ENCODE peak calls at places on chromosomes 2 and 18, in seven cellular contexts. W is cardiac muscle cell, J is left ventricle myocardium inferior, Q is PC-9, Y is thoracic aorta, O is right cardiac atrium, F is pancreas. P is an unnamed sample. For H3K4me1, the result is how much of the 10 kb centered on the place peaks cover.

GRCh38 chr18:58497845-58498244 is 131.0 kb downstream of the ALPK2 start:
- DNase-seq in W (no peak), J (no peak), Q (no peak), Y (no peak), O (no peak), F (no peak), P (no peak)

GRCh38 chr2:60219536-60219935 is 333.9 kb downstream of the BCL11A start:
- DNase-seq in W (no peak), J (no peak), Q (no peak), Y (no peak), O (no peak), F (no peak), P (no peak)

GRCh38 chr2:135745545-135745944 is 3.9 kb downstream of the UBXN4 start:
- DNase-seq in W (no peak), J (no peak), Q (no peak), Y (no peak), O (no peak), F (no peak), P (no peak)

GRCh38 chr2:104866883-104867350 is 13.0 kb downstream of the POU3F3 start:
- DNase-seq in W (no peak), J (no peak), Q (no peak), Y (no peak), O (no peak), F (no peak), P (no peak)

GRCh38 chr18:77479047-77479446 is 229.4 kb downstream of the GALR1 start:
- DNase-seq in W (no peak), J (no peak), Q (no peak), Y (no peak), O (no peak), F (no peak), P (no peak)

GRCh38 chr2:226180485-226180884 is 619.1 kb downstream of the IRS1 start:
- DNase-seq in W (no peak), J (no peak), Q (no peak), Y (no peak), O (no peak), F (no peak), P (no peak)

GRCh38 chr2:118388771-118389170 is 300.5 kb downstream of the INSIG2 start:
- DNase-seq in W (no peak), J (no peak), Q (no peak), Y (no peak), O (no peak), F (no peak), P (no peak)

GRCh38 chr2:63680455-63680854 is 91.7 kb downstream of the MDH1 start:
- DNase-seq in W (no peak), J (peak), Q (no peak), Y (no peak), O (no peak), F (no peak), P (no peak)

GRCh38 chr2:19767876-19768275 is 133.9 kb downstream of the TTC32 start:
- DNase-seq in W (no peak), J (no peak), Q (no peak), Y (no peak), O (no peak), F (no peak), P (no peak)

GRCh38 chr2:9799011-9799596 is 44.2 kb upstream of the TAF1B start:
- DNase-seq in W (no peak), J (peak), Q (no peak), Y (no peak), O (no peak), F (no peak), P (peak)

GRCh38 chr2:200851398-200852248 is 12.8 kb downstream of the CLK1 start:
- DNase-seq in W (no peak), J (no peak), Q (no peak), Y (no peak), O (no peak), F (no peak), P (no peak)

GRCh38 chr2:122368576-122369243 is 613.3 kb downstream of the TSN start:
- DNase-seq in W (no peak), J (no peak), Q (no peak), Y (no peak), O (no peak), F (no peak), P (no peak)

GRCh38 chr18:47413327-47413726 is 161.9 kb upstream of the SKOR2 start:
- DNase-seq in W (no peak), J (no peak), Q (no peak), Y (no peak), O (no peak), F (peak), P (no peak)

GRCh38 chr2:31138037-31138962 is at the start of gene GALNT14:
- DNase-seq in W (peak), J (peak), Q (peak), Y (no peak), O (peak), F (peak), P (peak)

GRCh38 chr2:130819915-130820861 is 16.5 kb upstream of the ARHGEF4 start:
- DNase-seq in W (peak), J (peak), Q (peak), Y (no peak), O (no peak), F (no peak), P (peak)

GRCh38 chr2:71776227-71776626 is 322.9 kb downstream of the DYSF start:
- DNase-seq in W (peak), J (no peak), Q (no peak), Y (no peak), O (no peak), F (no peak), P (no peak)

GRCh38 chr2:151087377-151087776 is 174.3 kb downstream of the RBM43 start:
- DNase-seq in W (no peak), J (no peak), Q (no peak), Y (no peak), O (no peak), F (no peak), P (no peak)

GRCh38 chr2:191165190-191165643 is 14.4 kb upstream of the STAT4 start:
- DNase-seq in W (peak), J (no peak), Q (peak), Y (no peak), O (no peak), F (no peak), P (no peak)

GRCh38 chr18:13463526-13463925 is 245.0 kb downstream of the LDLRAD4 start:
- DNase-seq in W (no peak), J (no peak), Q (no peak), Y (no peak), O (no peak), F (no peak), P (no peak)
- H3K4me1 ChIP-seq in W (under half), J (under half), Q (under half), Y (under half), O (under half), F (under half), P (under half)

GRCh38 chr2:46520108-46520507 is 40.7 kb downstream of the TMEM247 start:
- DNase-seq in W (no peak), J (no peak), Q (no peak), Y (no peak), O (no peak), F (no peak), P (no peak)

GRCh38 chr2:46519265-46519664 is 39.9 kb downstream of the TMEM247 start:
- DNase-seq in W (no peak), J (no peak), Q (no peak), Y (no peak), O (no peak), F (no peak), P (no peak)

GRCh38 chr2:46518848-46519247 is 39.5 kb downstream of the TMEM247 start:
- DNase-seq in W (no peak), J (peak), Q (no peak), Y (no peak), O (peak), F (no peak), P (no peak)

GRCh38 chr2:46517485-46517884 is 38.1 kb downstream of the TMEM247 start:
- DNase-seq in W (no peak), J (no peak), Q (no peak), Y (no peak), O (no peak), F (no peak), P (no peak)

GRCh38 chr2:46521215-46521683 is 41.9 kb downstream of the TMEM247 start:
- DNase-seq in W (no peak), J (peak), Q (no peak), Y (no peak), O (peak), F (no peak), P (peak)
- H3K27ac ChIP-seq in W (no peak), J (peak), Q (no peak), Y (no peak), O (peak), F (no peak), P (no peak)

GRCh38 chr2:157788201-157788600 is 87.9 kb downstream of the ACVR1 start:
- DNase-seq in W (no peak), J (no peak), Q (no peak), Y (no peak), O (no peak), F (no peak), P (no peak)
- H3K4me1 ChIP-seq in W (under half), J (half or more), Q (under half), Y (half or more), O (under half), F (under half), P (half or more)

GRCh38 chr2:27966466-27966865 is 75.9 kb downstream of the BABAM2 start:
- DNase-seq in W (no peak), J (no peak), Q (no peak), Y (no peak), O (no peak), F (no peak), P (no peak)
- H3K27ac ChIP-seq in W (no peak), J (peak), Q (no peak), Y (no peak), O (no peak), F (no peak), P (no peak)

GRCh38 chr2:152542344-152542994 is 174.8 kb downstream of the PRPF40A start:
- DNase-seq in W (no peak), J (no peak), Q (no peak), Y (no peak), O (no peak), F (no peak), P (no peak)

GRCh38 chr2:152544626-152545025 is 172.6 kb downstream of the PRPF40A start:
- DNase-seq in W (no peak), J (no peak), Q (no peak), Y (no peak), O (no peak), F (no peak), P (no peak)

GRCh38 chr2:152543717-152544116 is 173.5 kb downstream of the PRPF40A start:
- DNase-seq in W (no peak), J (no peak), Q (no peak), Y (no peak), O (no peak), F (no peak), P (no peak)

GRCh38 chr2:152541712-152542111 is 175.5 kb downstream of the PRPF40A start:
- DNase-seq in W (no peak), J (no peak), Q (no peak), Y (no peak), O (no peak), F (no peak), P (no peak)

DNA sequence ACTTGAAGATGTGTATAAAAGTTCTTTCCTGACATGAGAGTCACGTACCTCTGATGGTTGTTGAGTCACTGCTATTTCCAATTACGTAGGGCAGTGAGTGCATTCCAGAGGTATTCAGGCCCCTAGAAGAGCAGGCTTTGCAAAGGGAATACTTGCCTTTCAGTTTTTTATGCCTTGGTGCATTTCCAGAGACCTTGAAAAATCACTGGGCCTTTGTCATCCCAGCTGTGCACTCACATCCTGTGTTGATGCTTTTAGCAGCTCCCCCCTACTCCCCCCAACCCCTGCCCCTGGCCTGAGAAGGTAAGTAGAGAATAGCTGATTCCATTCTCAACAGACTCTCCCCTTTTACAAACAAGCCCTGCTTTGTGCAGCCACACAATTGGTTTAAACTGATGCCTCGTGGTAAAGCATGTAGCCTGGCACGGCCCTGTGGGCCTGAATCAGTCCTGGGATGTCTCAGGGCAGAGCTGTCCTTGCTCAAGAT is 174.2 kb downstream of the PRPF40A start:
- DNase-seq in W (no peak), J (no peak), Q (peak), Y (no peak), O (no peak), F (no peak), P (no peak)
- H3K4me1 ChIP-seq in W (under half), J (under half), Q (under half), Y (under half), O (under half), F (under half), P (under half)

DNA sequence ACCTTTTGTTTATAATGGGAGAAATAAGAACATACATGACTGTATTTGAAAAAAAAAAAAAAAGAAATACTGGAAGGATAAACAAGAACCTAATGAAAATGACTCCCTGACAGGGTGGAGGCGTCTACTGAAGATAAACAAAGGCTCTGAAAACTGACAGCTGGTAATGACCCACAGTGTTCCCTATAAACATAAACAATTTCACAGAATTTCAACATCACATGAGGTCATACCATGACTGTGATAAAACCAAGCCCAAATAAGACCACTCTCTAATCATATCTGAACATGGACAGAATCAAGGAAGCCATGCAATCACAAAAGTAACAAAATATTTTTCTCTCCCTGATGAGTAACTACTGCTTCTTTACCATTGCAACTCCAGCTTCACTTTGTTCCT is 159.4 kb downstream of the FAM124B start:
- DNase-seq in W (no peak), J (no peak), Q (no peak), Y (no peak), O (no peak), F (no peak), P (no peak)
- H3K27ac ChIP-seq in W (no peak), J (no peak), Q (no peak), Y (no peak), O (no peak), F (no peak), P (no peak)

GRCh38 chr2:36487947-36488346 is 110.0 kb downstream of the FEZ2 start:
- DNase-seq in W (no peak), J (no peak), Q (no peak), Y (no peak), O (no peak), F (no peak), P (no peak)
- H3K4me1 ChIP-seq in W (under half), J (half or more), Q (half or more), Y (half or more), O (under half), F (under half), P (half or more)

DNA sequence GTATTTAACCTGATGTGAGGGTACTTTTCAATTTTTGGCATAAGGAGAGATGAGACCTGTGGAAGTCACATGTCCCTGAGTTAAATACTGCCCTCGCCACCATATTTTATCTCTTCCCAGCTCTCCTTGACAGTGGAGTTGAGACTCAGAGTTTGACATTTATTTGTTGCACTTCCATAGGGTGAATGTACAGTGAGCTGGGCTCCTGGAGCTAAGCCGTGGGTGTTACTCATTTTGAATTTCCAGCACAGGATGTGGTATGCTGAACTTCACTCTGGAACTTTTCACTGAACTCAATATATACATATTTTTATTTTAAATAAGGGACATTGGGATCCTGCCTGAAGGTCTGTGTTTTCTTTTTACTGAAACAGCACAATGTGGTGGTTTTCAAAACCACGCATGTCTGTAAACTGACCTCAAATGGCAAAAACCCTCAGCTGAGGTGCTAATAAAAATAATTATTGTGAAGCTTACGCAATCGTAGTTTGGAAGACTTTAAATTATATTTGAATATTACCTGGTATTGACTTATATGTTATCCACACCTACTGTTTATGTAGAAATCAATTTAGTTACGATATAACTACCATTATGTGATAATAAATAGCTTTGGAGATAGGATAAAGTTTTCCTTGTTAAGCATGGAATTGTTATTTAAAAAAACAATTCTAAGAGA is 12.1 kb downstream of the RNF144A start:
- DNase-seq in W (no peak), J (no peak), Q (no peak), Y (no peak), O (no peak), F (no peak), P (no peak)
- H3K27ac ChIP-seq in W (no peak), J (no peak), Q (no peak), Y (no peak), O (no peak), F (no peak), P (no peak)

GRCh38 chr2:28401411-28401810 is 8.8 kb downstream of the FOSL2 start:
- DNase-seq in W (no peak), J (no peak), Q (no peak), Y (no peak), O (no peak), F (no peak), P (no peak)
- H3K4me1 ChIP-seq in W (under half), J (half or more), Q (under half), Y (half or more), O (under half), F (under half), P (half or more)